ENCODE peak calls at places on chromosome X, in five cellular contexts. A is A549, U is lower leg skin, V is uterus, P is transverse colon. G is an unnamed sample.

GRCh38 chrX:7205037-7205577 is 57.2 kb upstream of the PUDP start:
- DNase-seq in U (no peak), A (no peak), V (no peak), P (no peak), G (no peak)

GRCh38 chrX:12210196-12210815 is 72.0 kb downstream of the FRMPD4 start:
- DNase-seq in U (no peak), V (peak; percentile 62), P (peak; percentile 12), A (peak; percentile 2), G (no peak)

GRCh38 chrX:19625612-19626011 is 110.3 kb upstream of the MAP3K15 start:
- DNase-seq in U (no peak), V (no peak), P (peak; percentile 25), A (no peak), G (no peak)

GRCh38 chrX:39427492-39428289 is 626.4 kb downstream of the MID1IP1 start:
- DNase-seq in P (no peak), A (no peak), U (no peak), V (no peak), G (no peak)

GRCh38 chrX:70478521-70478920 is 33.9 kb downstream of the DLG3 start:
- DNase-seq in V (no peak), P (no peak), U (no peak), A (no peak), G (no peak)

GRCh38 chrX:18973527-18974192 is 10.3 kb downstream of the PHKA2 start:
- DNase-seq in A (no peak), V (no peak), U (no peak), P (peak; percentile 23), G (no peak)

GRCh38 chrX:136250191-136251041 is 784 bp downstream of the MAP7D3 start:
- DNase-seq in A (peak; percentile 40), P (no peak), V (no peak), U (no peak), G (no peak)

GRCh38 chrX:97189668-97190067 is 306.0 kb downstream of the RPA4 start:
- DNase-seq in V (no peak), P (no peak), U (no peak), A (no peak), G (no peak)

GRCh38 chrX:10288400-10288799 is 131.6 kb downstream of the CLCN4 start:
- DNase-seq in P (no peak), V (no peak), A (no peak), U (no peak), G (no peak)

GRCh38 chrX:41933546-41933945 is 10.2 kb upstream of the CASK start:
- DNase-seq in V (no peak), U (no peak), A (no peak), P (no peak), G (no peak)

GRCh38 chrX:150205011-150205410 is 158.1 kb upstream of the MAMLD1 start:
- DNase-seq in P (no peak), A (no peak), V (no peak), U (peak; percentile 59), G (peak; percentile 50)

GRCh38 chrX:22969416-22969815 is 30.3 kb upstream of the DDX53 start:
- DNase-seq in U (no peak), V (no peak), A (no peak), P (no peak), G (no peak)

GRCh38 chrX:5979338-5979737 is 249.3 kb downstream of the NLGN4X start:
- DNase-seq in V (no peak), P (no peak), A (no peak), U (no peak), G (no peak)

GRCh38 chrX:150482537-150483217 is 85.7 kb upstream of the MTM1 start:
- DNase-seq in V (no peak), A (peak; percentile 59), P (no peak), U (no peak), G (no peak)

GRCh38 chrX:16796298-16796697 is 10.0 kb downstream of the TXLNG start:
- DNase-seq in U (no peak), A (no peak), V (no peak), P (no peak), G (no peak)

GRCh38 chrX:11259437-11259836 is 33.8 kb upstream of the AMELX start:
- DNase-seq in V (no peak), A (no peak), U (no peak), P (no peak), G (no peak)

GRCh38 chrX:107851215-107851614 is 25.5 kb downstream of the MID2 start:
- DNase-seq in A (no peak), V (no peak), U (no peak), P (no peak), G (no peak)

GRCh38 chrX:107845625-107846024 is 20.0 kb downstream of the MID2 start:
- DNase-seq in P (no peak), A (no peak), U (no peak), V (no peak), G (no peak)

DNA sequence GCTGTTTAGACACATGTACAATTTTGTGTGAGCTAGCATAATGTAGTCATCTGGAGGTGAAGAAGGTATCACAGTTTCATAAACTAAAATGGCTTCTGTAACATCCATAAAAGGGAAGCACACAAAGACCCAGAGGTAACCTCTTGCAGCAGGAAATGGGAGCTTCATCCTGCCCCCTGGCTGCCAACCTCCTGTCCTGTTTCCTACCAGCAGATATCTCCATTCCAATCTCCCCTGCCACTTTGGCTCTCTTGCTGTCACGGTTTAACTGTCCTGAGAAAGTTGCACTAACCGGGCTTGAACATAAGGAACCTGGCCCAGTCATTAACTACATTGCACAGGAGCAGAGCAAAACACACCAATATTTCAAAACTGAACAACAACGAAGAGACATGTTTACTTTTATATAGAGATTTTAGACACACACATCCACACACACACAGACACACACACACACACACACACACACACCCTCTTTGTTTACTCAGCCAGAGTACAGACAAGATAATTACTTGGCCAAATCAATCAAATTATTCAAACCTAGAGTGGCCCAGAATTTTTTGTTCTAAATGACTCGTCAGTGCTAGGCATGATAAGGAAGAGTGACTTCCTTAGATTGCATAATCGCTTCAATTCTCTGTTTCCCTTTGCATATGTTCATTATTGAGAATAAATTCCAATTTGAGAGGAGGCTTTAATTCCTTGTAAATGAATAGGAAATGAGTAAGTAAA is 24.2 kb downstream of the MID2 start:
- DNase-seq in A (no peak), U (no peak), P (no peak), V (no peak), G (no peak)
- TF ChIP-seq CTCF in A (no peak), U (no peak), P (no peak), V (no peak), G (peak; percentile 17)

GRCh38 chrX:49793686-49794085 is 35.4 kb upstream of the PAGE4 start:
- DNase-seq in V (no peak), P (no peak), U (no peak), A (no peak), G (no peak)

GRCh38 chrX:49792376-49792775 is 36.7 kb upstream of the PAGE4 start:
- DNase-seq in A (no peak), P (no peak), U (no peak), V (no peak), G (no peak)
- TF ChIP-seq POLR2A in A (no peak), P (no peak), U (no peak), V (no peak), G (no peak)

DNA sequence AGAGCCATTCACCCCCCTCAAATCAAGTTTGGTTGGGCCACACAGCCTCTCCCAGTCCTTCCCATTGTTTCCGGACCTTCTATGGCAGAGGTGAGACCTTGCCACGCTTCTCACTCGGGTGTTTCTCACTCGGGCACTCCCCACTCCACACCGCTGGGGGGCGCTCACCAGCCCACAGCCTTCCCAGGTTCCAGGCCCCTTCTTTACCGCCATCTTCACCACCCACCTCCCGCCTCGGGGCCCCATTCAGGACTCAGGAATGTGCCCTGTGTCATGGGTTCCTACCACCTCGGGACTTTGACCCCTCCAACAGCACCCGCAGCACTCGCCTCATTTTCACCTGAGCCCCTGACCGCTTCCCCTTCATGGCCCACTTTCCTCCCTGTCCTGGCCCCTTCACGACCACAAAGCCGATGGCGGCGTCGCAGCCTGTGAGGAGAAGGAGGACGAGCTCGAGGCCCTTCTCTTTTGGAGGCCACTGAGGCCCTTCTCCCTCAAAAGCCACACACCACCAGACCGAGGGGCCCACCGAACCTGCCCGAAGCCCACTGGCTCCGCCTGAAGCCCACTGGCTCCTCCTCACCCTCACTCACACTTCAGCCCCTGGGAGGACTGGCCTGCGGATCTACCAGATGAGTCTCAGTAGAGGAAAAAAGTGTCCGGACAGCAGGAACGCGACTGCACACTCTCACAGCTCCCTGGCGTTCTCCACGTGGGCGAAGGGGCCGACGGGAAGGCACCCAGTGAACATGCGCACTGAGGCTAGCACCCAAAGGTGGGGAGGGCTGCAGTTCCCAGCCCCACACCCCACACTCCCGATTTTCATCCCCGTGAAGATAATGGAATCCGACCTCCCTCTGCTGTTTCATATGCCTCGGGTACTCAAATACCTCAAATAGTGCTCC is at the start of gene PAGE1:
- DNase-seq in U (no peak), P (no peak), V (no peak), A (no peak), G (no peak)
- TF ChIP-seq CTCF in U (no peak), P (no peak), V (no peak), A (no peak), G (no peak)

GRCh38 chrX:132219343-132219768 is at the start of gene RAP2C:
- DNase-seq in V (peak; percentile 66), U (peak; percentile 93), P (peak; percentile 82), A (peak; percentile 75), G (peak; percentile 84)
- TF ChIP-seq POLR2A in V (no peak), U (no peak), P (peak; percentile 62), A (no peak), G (peak; percentile 51)

DNA sequence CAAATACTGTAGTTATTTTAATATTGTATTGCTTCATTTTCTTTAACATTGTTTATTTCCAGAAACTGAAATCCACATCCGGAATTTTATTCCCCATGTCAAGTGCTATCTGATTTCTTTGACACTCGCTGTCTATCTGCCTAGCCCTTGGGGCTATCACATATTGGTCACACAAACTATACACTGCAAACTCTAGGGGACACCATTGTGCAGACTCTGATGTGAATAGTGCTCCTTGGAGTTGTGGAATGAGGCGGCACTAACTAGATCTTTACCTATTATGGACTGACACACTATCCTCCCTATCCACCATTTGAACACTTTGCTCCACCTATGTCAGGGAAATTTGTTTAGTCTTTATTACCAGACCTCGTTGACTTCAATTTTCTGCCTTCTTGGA is 534.5 kb downstream of the GLUD2 start:
- DNase-seq in P (no peak), U (no peak), V (no peak), A (no peak), G (no peak)
- TF ChIP-seq CTCF in P (no peak), U (no peak), V (no peak), A (no peak), G (no peak)

GRCh38 chrX:139932901-139933796 is at the start of gene ATP11C:
- DNase-seq in P (peak; percentile 88), A (peak; percentile 56), U (peak; percentile 96), V (peak; percentile 83), G (peak; percentile 84)
- TF ChIP-seq POLR2A in P (peak; percentile 85), A (peak; percentile 89), U (no peak), V (peak; percentile 52), G (peak; percentile 65)

DNA sequence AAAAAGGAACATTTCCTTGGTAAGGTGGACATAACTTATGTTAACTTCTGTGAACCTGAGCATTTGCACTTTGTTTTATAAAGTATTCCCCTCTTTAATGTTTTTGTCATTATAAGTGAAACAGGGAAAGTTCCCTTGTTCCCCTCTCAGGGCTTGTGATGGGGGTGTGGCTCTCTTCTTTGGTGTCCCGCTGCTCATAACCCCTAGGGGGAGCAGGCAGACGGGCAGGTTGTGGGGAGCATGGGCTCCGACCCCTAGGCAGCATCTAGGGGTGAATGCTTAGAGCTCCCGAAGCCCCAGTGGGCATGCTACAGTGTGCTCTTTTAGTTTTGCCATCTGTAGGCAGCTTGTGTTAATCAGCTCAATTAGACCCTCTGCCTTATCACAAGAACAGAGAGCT is 200.4 kb downstream of the DACH2 start:
- DNase-seq in P (no peak), A (no peak), V (no peak), U (no peak), G (no peak)
- TF ChIP-seq CTCF in P (no peak), A (no peak), V (no peak), U (no peak), G (peak; percentile 5)